ENCODE peak calls at places on chromosomes 2 and 18, in six cellular contexts. F, G, I, J, Z and B are unnamed samples.

GRCh38 chr2:136932700-136933099 is 167.4 kb downstream of the THSD7B start:
- DNase-seq in F (peak), G (peak), I (no peak), J (no peak), Z (no peak), B (peak)

GRCh38 chr18:50128506-50129271 is 66.3 kb downstream of the MYO5B start:
- DNase-seq in F (peak), G (no peak), I (no peak), J (no peak), Z (no peak), B (no peak)

GRCh38 chr2:159712929-159713575 is 746 bp downstream of the MARCHF7 start:
- DNase-seq in F (no peak), G (peak), I (no peak), J (no peak), Z (no peak), B (no peak)

GRCh38 chr2:219664958-219665357 is 37.5 kb downstream of the SLC4A3 start:
- DNase-seq in F (no peak), G (peak), I (peak), J (peak), Z (no peak), B (no peak)

GRCh38 chr2:98875081-98875728 is 60.8 kb downstream of the CRACDL start:
- DNase-seq in F (no peak), G (no peak), I (no peak), J (no peak), Z (no peak), B (no peak)

GRCh38 chr2:42601076-42601475 is 32.6 kb downstream of the MTA3 start:
- DNase-seq in F (no peak), G (no peak), I (no peak), J (no peak), Z (no peak), B (no peak)

GRCh38 chr2:171814883-171815282 is 79.2 kb downstream of the SLC25A12 start:
- DNase-seq in F (no peak), G (no peak), I (no peak), J (no peak), Z (no peak), B (no peak)

GRCh38 chr2:23425886-23426283 is 40.9 kb downstream of the KLHL29 start:
- DNase-seq in F (no peak), G (no peak), I (no peak), J (no peak), Z (no peak), B (no peak)

GRCh38 chr2:241049739-241050623 is 51.6 kb downstream of the SNED1 start:
- DNase-seq in F (no peak), G (no peak), I (peak), J (peak), Z (peak), B (no peak)

GRCh38 chr2:62464608-62465007 is 41.4 kb downstream of the TMEM17 start:
- DNase-seq in F (no peak), G (no peak), I (no peak), J (no peak), Z (no peak), B (no peak)

DNA sequence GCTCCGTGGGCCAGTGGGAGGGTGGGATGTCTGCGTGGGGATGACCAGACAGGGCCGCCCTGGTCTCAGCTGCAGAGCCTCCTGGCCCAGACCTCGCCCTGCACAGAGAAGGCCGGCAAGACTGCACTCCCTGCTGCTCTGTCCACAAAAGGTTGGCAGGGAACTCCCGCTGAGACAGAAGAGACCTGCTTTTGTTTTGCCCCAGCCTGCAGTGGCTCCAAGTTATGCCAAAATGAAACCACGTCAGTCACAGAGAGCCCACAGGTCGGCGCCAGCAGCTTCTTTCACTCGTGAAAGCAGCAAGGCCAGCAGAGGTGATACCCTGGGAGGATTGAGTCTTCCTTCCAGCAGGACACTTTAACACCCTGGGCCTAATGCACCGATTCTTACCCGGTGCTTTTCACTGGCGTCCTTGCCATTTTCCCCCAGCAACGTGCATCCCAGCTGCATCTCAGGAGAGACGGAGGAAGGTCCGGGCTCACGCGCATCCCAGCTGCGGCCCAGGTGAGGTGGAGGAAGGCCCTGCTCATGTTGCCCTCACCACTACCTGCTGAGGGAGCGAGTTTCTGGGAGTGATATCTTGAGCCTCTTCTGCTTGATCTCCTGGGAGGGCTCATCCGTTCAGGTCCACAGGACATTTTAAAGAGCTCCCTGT is 22.1 kb upstream of the CTDP1 start:
- DNase-seq in F (no peak), G (no peak), I (no peak), J (no peak), Z (no peak), B (no peak)
- TF ChIP-seq CTCF in F (no peak), G (no peak), I (no peak), J (no peak), Z (no peak), B (no peak)

DNA sequence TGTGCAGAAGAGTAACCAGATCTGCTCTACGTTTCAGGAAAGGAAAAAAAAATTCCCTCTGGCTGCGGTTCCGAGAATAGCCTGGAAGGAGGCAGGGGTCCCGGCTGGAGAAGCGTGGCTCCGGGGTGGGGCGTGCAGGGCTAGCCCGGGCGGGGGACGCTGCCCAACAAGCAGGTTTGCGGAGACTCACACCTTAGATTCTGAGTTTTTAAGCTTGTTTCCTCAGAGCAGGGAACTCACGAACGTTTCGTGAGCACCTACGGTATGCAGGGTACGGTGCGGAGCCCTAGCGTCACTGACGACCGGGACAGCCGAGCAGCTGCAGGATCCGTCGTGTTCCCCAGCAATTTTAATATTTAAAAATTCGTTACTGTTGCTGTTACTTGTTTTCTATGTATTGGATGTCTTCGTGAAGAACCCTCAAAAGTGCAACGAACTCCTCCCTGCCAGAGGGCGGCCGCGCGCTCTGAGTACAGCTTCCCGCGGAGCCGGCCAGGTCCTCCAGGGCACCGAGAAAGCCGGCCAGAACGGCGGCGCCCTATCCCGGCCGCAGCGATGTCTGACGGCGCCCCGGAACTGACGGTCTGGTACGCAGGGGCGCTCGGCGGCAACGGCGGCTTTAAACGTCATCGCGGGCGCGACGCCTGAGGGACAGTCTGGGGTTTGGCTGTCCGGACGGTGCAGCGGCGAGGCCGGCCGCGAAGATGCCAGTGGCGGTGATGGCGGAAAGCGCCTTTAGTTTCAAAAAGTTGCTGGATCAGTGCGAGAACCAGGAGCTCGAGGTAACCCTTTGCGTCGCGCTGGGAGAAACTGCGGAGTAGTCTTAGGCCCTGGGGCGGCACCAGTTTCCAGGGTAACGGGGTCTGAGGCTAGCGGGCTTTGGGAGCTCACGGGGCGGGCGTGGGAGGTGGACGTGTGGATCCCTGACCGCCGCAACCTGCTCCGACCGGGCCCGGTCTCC is at the start of gene COPS8:
- DNase-seq in F (peak), G (peak), I (peak), J (peak), Z (peak), B (peak)
- TF ChIP-seq CTCF in F (no peak), G (peak), I (peak), J (peak), Z (no peak), B (peak)

GRCh38 chr2:336360-336759 is 48.5 kb upstream of the ALKAL2 start:
- DNase-seq in F (no peak), G (no peak), I (no peak), J (no peak), Z (no peak), B (no peak)

GRCh38 chr2:328761-329160 is 40.9 kb upstream of the ALKAL2 start:
- DNase-seq in F (no peak), G (no peak), I (no peak), J (no peak), Z (no peak), B (no peak)

DNA sequence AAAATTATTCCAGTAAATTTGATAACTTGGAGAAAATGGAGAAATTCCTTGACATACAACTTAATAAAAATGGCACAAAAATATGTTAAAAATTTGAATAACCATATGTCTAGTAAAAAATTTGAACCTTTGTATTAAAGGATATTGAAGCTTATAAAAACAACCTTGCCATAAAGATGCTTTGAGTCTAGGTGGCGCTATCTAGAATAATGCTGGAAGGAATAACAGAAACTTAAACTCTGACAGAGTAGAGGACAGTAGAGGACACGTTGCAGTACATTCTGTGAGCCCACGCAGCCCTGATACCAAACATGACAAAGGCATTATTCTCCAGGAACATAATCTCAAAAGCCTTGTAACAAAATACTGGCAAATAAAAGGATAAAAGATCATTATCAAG is 44.7 kb upstream of the ALKAL2 start:
- DNase-seq in F (no peak), G (no peak), I (no peak), J (no peak), Z (no peak), B (no peak)
- TF ChIP-seq CTCF in F (no peak), G (no peak), I (no peak), J (no peak), Z (no peak), B (no peak)

DNA sequence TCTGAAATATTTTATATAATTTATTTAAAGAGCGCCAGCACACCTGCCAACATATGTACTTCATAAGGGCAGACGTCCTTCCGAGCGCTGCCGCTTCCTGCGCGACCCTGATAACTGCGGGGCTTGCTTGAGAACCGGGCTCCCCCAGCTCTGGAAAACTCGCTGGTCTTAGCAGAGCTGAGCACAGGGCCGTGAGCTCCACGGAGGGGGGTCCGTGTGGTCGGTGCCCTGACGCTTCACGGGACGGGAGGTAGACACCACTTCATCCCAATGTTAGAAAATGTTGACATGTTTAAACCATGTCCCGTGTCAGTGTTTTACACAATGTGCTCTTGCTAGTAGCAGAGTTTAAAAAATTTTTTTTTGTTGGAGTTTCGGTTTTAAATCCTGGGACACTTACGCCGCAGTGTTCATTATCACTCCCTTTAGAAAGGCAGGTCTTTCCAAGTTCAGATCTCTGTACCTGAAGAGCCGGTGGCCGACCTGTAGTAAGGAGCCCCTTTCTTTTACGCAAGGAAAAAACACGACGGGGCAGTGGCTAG is 1.6 kb downstream of the NFATC1 start:
- DNase-seq in F (no peak), G (no peak), I (no peak), J (no peak), Z (peak), B (no peak)
- TF ChIP-seq CTCF in F (no peak), G (no peak), I (no peak), J (no peak), Z (no peak), B (no peak)

GRCh38 chr2:148096012-148096411 is 75.1 kb downstream of the MBD5 start:
- DNase-seq in F (no peak), G (peak), I (no peak), J (no peak), Z (no peak), B (no peak)
- TF ChIP-seq CTCF in F (no peak), G (no peak), I (no peak), J (no peak), Z (no peak), B (no peak)

DNA sequence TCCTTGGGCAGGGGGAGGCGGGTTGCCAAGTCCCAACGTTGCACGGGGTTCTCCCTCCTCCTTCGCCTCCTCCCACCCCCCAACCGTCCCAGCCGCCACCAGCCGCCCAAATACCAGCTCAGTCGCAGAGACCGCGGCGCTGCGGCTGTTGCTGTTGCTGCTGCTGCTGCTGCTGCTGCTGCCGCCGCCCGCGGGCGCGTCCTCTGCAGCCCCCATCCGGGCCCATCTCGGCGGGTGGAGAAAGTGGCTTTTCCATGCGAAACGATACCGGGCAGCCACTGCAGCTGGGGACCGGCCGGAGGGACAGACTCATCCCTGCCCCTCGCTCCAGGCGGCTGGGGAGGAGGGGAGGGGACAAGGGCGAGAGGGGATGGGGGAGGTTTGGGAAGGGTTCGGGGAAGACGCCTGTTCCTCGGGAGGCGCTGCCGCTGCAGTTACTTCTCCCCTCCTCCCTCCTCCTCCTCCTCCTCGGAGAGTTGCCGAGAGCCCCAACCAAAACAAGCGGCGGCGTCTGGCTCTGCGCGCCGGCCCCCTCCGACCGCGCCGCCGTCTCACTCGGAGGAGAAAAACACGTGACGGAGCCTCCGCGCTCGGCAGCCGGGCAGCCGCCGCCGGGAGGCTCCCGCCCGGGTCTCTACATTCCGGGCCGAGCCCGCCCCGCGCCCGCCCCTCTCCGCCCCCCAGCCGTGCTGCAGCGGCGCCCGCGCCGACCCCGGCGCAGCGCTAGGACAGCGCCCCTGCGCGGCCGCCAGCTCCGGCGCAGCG is at the start of gene IRS1:
- DNase-seq in F (peak), G (peak), I (peak), J (peak), Z (peak), B (peak)
- TF ChIP-seq CTCF in F (no peak), G (peak), I (peak), J (peak), Z (peak), B (no peak)